ENCODE peak calls at places on chromosomes 3 and 15, in ten cellular contexts. One of them, this sample, is unnamed.

GRCh38 chr3:133893683-133894333 is 1.9 kb downstream of the RAB6B start:
- DNase-seq in kidney glomerular epithelial cell: no peak
- DNase-seq in astrocyte: no peak
- DNase-seq in LoVo: no peak
- DNase-seq in posterior cingulate gyrus: no peak
- DNase-seq in AG09309: no peak
- DNase-seq in left ventricle myocardium inferior: no peak
- DNase-seq in epithelial cell of esophagus: no peak
- DNase-seq in HAP-1: no peak
- DNase-seq in mesenchymal stem cell: no peak
- DNase-seq in this sample: no peak

GRCh38 chr3:102979682-102980378 is 545.0 kb downstream of the ZPLD1 start:
- DNase-seq in epithelial cell of esophagus: peak
- DNase-seq in left ventricle myocardium inferior: peak
- DNase-seq in AG09309: peak
- DNase-seq in LoVo: no peak
- DNase-seq in astrocyte: peak
- DNase-seq in kidney glomerular epithelial cell: peak
- DNase-seq in posterior cingulate gyrus: no peak
- DNase-seq in mesenchymal stem cell: no peak
- DNase-seq in HAP-1: no peak
- DNase-seq in this sample: no peak

GRCh38 chr15:25697586-25697985 is 165.5 kb downstream of the ATP10A start:
- DNase-seq in HAP-1: no peak
- DNase-seq in LoVo: no peak
- DNase-seq in AG09309: no peak
- DNase-seq in astrocyte: no peak
- DNase-seq in left ventricle myocardium inferior: no peak
- DNase-seq in posterior cingulate gyrus: no peak
- DNase-seq in kidney glomerular epithelial cell: no peak
- DNase-seq in mesenchymal stem cell: no peak
- DNase-seq in epithelial cell of esophagus: no peak
- DNase-seq in this sample: no peak

GRCh38 chr3:126421573-126422119 is 26.9 kb downstream of the CFAP100 start:
- DNase-seq in epithelial cell of esophagus: no peak
- DNase-seq in kidney glomerular epithelial cell: no peak
- DNase-seq in LoVo: no peak
- DNase-seq in left ventricle myocardium inferior: no peak
- DNase-seq in AG09309: no peak
- DNase-seq in mesenchymal stem cell: no peak
- DNase-seq in posterior cingulate gyrus: no peak
- DNase-seq in astrocyte: no peak
- DNase-seq in HAP-1: no peak
- DNase-seq in this sample: no peak

GRCh38 chr3:189353988-189354735 is 182.4 kb downstream of the TPRG1 start:
- DNase-seq in LoVo: peak
- DNase-seq in left ventricle myocardium inferior: no peak
- DNase-seq in astrocyte: no peak
- DNase-seq in AG09309: no peak
- DNase-seq in mesenchymal stem cell: no peak
- DNase-seq in epithelial cell of esophagus: peak
- DNase-seq in posterior cingulate gyrus: no peak
- DNase-seq in HAP-1: no peak
- DNase-seq in kidney glomerular epithelial cell: no peak
- DNase-seq in this sample: no peak

GRCh38 chr3:151483961-151484360 is 23.1 kb upstream of the IGSF10 start:
- DNase-seq in epithelial cell of esophagus: no peak
- DNase-seq in posterior cingulate gyrus: no peak
- DNase-seq in LoVo: no peak
- DNase-seq in kidney glomerular epithelial cell: no peak
- DNase-seq in mesenchymal stem cell: no peak
- DNase-seq in astrocyte: no peak
- DNase-seq in left ventricle myocardium inferior: no peak
- DNase-seq in HAP-1: no peak
- DNase-seq in AG09309: no peak
- DNase-seq in this sample: no peak

GRCh38 chr3:178352300-178353021 is 183.8 kb upstream of the KCNMB2 start:
- DNase-seq in epithelial cell of esophagus: peak
- DNase-seq in mesenchymal stem cell: peak
- DNase-seq in kidney glomerular epithelial cell: peak
- DNase-seq in astrocyte: peak
- DNase-seq in LoVo: peak
- DNase-seq in AG09309: peak
- DNase-seq in posterior cingulate gyrus: no peak
- DNase-seq in HAP-1: no peak
- DNase-seq in left ventricle myocardium inferior: no peak
- DNase-seq in this sample: peak

GRCh38 chr3:154175041-154175440 is 53.9 kb downstream of the ARHGEF26 start:
- DNase-seq in AG09309: no peak
- DNase-seq in HAP-1: no peak
- DNase-seq in posterior cingulate gyrus: no peak
- DNase-seq in LoVo: no peak
- DNase-seq in left ventricle myocardium inferior: no peak
- DNase-seq in astrocyte: no peak
- DNase-seq in epithelial cell of esophagus: no peak
- DNase-seq in kidney glomerular epithelial cell: no peak
- DNase-seq in mesenchymal stem cell: no peak
- DNase-seq in this sample: no peak

GRCh38 chr3:46585799-46586693 is 19.9 kb upstream of the LRRC2 start:
- DNase-seq in astrocyte: no peak
- DNase-seq in AG09309: no peak
- DNase-seq in left ventricle myocardium inferior: no peak
- DNase-seq in LoVo: peak
- DNase-seq in HAP-1: no peak
- DNase-seq in epithelial cell of esophagus: no peak
- DNase-seq in mesenchymal stem cell: no peak
- DNase-seq in posterior cingulate gyrus: no peak
- DNase-seq in kidney glomerular epithelial cell: peak
- DNase-seq in this sample: no peak

GRCh38 chr3:74129056-74129455 is 485.4 kb downstream of the CNTN3 start:
- DNase-seq in kidney glomerular epithelial cell: no peak
- DNase-seq in AG09309: no peak
- DNase-seq in left ventricle myocardium inferior: no peak
- DNase-seq in mesenchymal stem cell: no peak
- DNase-seq in HAP-1: no peak
- DNase-seq in posterior cingulate gyrus: no peak
- DNase-seq in epithelial cell of esophagus: no peak
- DNase-seq in LoVo: no peak
- DNase-seq in astrocyte: no peak
- DNase-seq in this sample: no peak

GRCh38 chr3:51970606-51971300 is 3.1 kb downstream of the ABHD14B start:
- DNase-seq in left ventricle myocardium inferior: no peak
- DNase-seq in kidney glomerular epithelial cell: no peak
- DNase-seq in posterior cingulate gyrus: no peak
- DNase-seq in LoVo: no peak
- DNase-seq in astrocyte: no peak
- DNase-seq in AG09309: no peak
- DNase-seq in mesenchymal stem cell: no peak
- DNase-seq in HAP-1: no peak
- DNase-seq in epithelial cell of esophagus: peak
- DNase-seq in this sample: no peak

GRCh38 chr3:162525052-162525451 is 1028.4 kb downstream of the OTOL1 start:
- DNase-seq in astrocyte: peak
- DNase-seq in kidney glomerular epithelial cell: peak
- DNase-seq in posterior cingulate gyrus: no peak
- DNase-seq in AG09309: peak
- DNase-seq in epithelial cell of esophagus: peak
- DNase-seq in left ventricle myocardium inferior: no peak
- DNase-seq in mesenchymal stem cell: peak
- DNase-seq in LoVo: no peak
- DNase-seq in HAP-1: no peak
- DNase-seq in this sample: no peak

GRCh38 chr3:159830523-159831151 is 158.0 kb upstream of the IL12A start:
- DNase-seq in astrocyte: peak
- DNase-seq in mesenchymal stem cell: peak
- DNase-seq in posterior cingulate gyrus: no peak
- DNase-seq in kidney glomerular epithelial cell: no peak
- DNase-seq in HAP-1: no peak
- DNase-seq in epithelial cell of esophagus: no peak
- DNase-seq in left ventricle myocardium inferior: no peak
- DNase-seq in LoVo: no peak
- DNase-seq in AG09309: no peak
- DNase-seq in this sample: no peak

GRCh38 chr15:94395626-94396025 is 164.3 kb downstream of the MCTP2 start:
- DNase-seq in HAP-1: no peak
- DNase-seq in epithelial cell of esophagus: peak
- DNase-seq in left ventricle myocardium inferior: no peak
- DNase-seq in LoVo: no peak
- DNase-seq in kidney glomerular epithelial cell: no peak
- DNase-seq in mesenchymal stem cell: peak
- DNase-seq in astrocyte: peak
- DNase-seq in AG09309: peak
- DNase-seq in posterior cingulate gyrus: no peak
- DNase-seq in this sample: no peak

GRCh38 chr3:187689984-187690383 is 12.4 kb downstream of the RTP2 start:
- DNase-seq in LoVo: no peak
- DNase-seq in left ventricle myocardium inferior: no peak
- DNase-seq in astrocyte: peak
- DNase-seq in AG09309: no peak
- DNase-seq in kidney glomerular epithelial cell: no peak
- DNase-seq in mesenchymal stem cell: no peak
- DNase-seq in HAP-1: no peak
- DNase-seq in posterior cingulate gyrus: no peak
- DNase-seq in epithelial cell of esophagus: no peak
- DNase-seq in this sample: no peak

GRCh38 chr3:158570999-158571702 is at the start of gene MLF1:
- DNase-seq in astrocyte: peak
- DNase-seq in epithelial cell of esophagus: peak
- DNase-seq in AG09309: peak
- DNase-seq in posterior cingulate gyrus: peak
- DNase-seq in LoVo: peak
- DNase-seq in mesenchymal stem cell: peak
- DNase-seq in HAP-1: no peak
- DNase-seq in left ventricle myocardium inferior: peak
- DNase-seq in kidney glomerular epithelial cell: peak
- DNase-seq in this sample: peak